ENCODE peak calls at places on chromosomes 4 and X, in nine cellular contexts. W is hypothalamus; O is neural crest cell; B is Right ventricle myocardium superior; Y is pons; H is mammary epithelial cell; Q is AG09309; D is activated CD4-positive, CD25-positive, alpha-beta regulatory T cell treated with anti-CD3 and anti-CD28 coated beads, Interleukin-2, amount 50 U/mL, for 72 hours; L is nucleus accumbens. N is an unnamed sample.

GRCh38 chrX:12080265-12080664 is 58.0 kb upstream of the FRMPD4 start:
- DNase-seq in W (no peak), O (no peak), B (no peak), Y (peak), H (peak), Q (peak), D (no peak), L (no peak), N (peak)

GRCh38 chr4:113179996-113180395 is 130.5 kb downstream of the ANK2 start:
- DNase-seq in W (no peak), O (no peak), B (no peak), Y (no peak), H (no peak), Q (no peak), D (no peak), L (no peak), N (no peak)

GRCh38 chr4:119632216-119632615 is 3.6 kb upstream of the PDE5A start:
- DNase-seq in W (no peak), O (no peak), B (no peak), Y (no peak), H (peak), Q (no peak), D (no peak), L (no peak), N (no peak)

GRCh38 chr4:92035666-92036065 is 268.1 kb upstream of the GRID2 start:
- DNase-seq in W (no peak), O (no peak), B (no peak), Y (no peak), H (no peak), Q (no peak), D (no peak), L (no peak), N (no peak)

GRCh38 chr4:114021445-114021844 is 42.0 kb upstream of the ARSJ start:
- DNase-seq in W (no peak), O (no peak), B (no peak), Y (no peak), H (no peak), Q (no peak), D (no peak), L (no peak), N (no peak)

GRCh38 chrX:46029777-46030176 is 515.4 kb downstream of the ZNF674 start:
- DNase-seq in W (no peak), O (no peak), B (no peak), Y (no peak), H (peak), Q (no peak), D (no peak), L (no peak), N (no peak)

GRCh38 chr4:123443401-123444297 is 47.1 kb downstream of the SPRY1 start:
- DNase-seq in W (no peak), O (peak), B (no peak), Y (peak), H (no peak), Q (no peak), D (no peak), L (no peak), N (no peak)

GRCh38 chrX:106802388-106803275 is at the start of gene TBC1D8B:
- DNase-seq in W (peak), O (peak), B (peak), Y (peak), H (peak), Q (peak), D (no peak), L (peak), N (peak)

GRCh38 chrX:2449135-2449886 is 51.5 kb downstream of the DHRSX start:
- DNase-seq in W (no peak), O (no peak), B (no peak), Y (no peak), H (no peak), Q (no peak), D (no peak), L (no peak), N (peak)

GRCh38 chrX:153778684-153779101 is 2.1 kb upstream of the SRPK3 start:
- DNase-seq in W (no peak), O (no peak), B (no peak), Y (no peak), H (peak), Q (no peak), D (no peak), L (no peak), N (no peak)

GRCh38 chr4:144294211-144294610 is 153.7 kb upstream of the GYPA start:
- DNase-seq in W (no peak), O (no peak), B (no peak), Y (no peak), H (peak), Q (no peak), D (no peak), L (no peak), N (no peak)

GRCh38 chr4:79241846-79242245 is 84.0 kb downstream of the NAA11 start:
- DNase-seq in W (no peak), O (no peak), B (no peak), Y (no peak), H (no peak), Q (no peak), D (no peak), L (no peak), N (no peak)

GRCh38 chrX:125444659-125445058 is 125.0 kb downstream of the TEX13C start:
- DNase-seq in W (no peak), O (no peak), B (no peak), Y (no peak), H (no peak), Q (no peak), D (no peak), L (no peak), N (no peak)

GRCh38 chrX:73401591-73402266 is 45.1 kb upstream of the CDX4 start:
- DNase-seq in W (no peak), O (peak), B (no peak), Y (no peak), H (no peak), Q (no peak), D (no peak), L (no peak), N (no peak)

GRCh38 chrX:151753313-151754041 is 18.9 kb downstream of the CNGA2 start:
- DNase-seq in W (peak), O (peak), B (peak), Y (peak), H (peak), Q (no peak), D (no peak), L (peak), N (peak)

GRCh38 chr4:148059617-148060180 is 327.8 kb downstream of the ARHGAP10 start:
- DNase-seq in W (no peak), O (no peak), B (peak), Y (no peak), H (no peak), Q (no peak), D (no peak), L (no peak), N (no peak)